ENCODE peak calls at places on chromosomes 4 and X, in seven cellular contexts. One of them, this sample, is unnamed.

GRCh38 chr4:88295656-88296055 is 11.3 kb upstream of the PPM1K start:
- DNase-seq in GM10248: no peak
- DNase-seq in astrocyte of the spinal cord: no peak
- DNase-seq in brain microvascular endothelial cell: no peak
- DNase-seq in AG04450: no peak
- DNase-seq in choroid plexus epithelial cell: no peak
- DNase-seq in omental fat pad: no peak
- DNase-seq in this sample: peak

GRCh38 chr4:105127154-105127445 is 19.6 kb upstream of the TET2 start:
- DNase-seq in GM10248: no peak
- DNase-seq in astrocyte of the spinal cord: no peak
- DNase-seq in brain microvascular endothelial cell: no peak
- DNase-seq in AG04450: no peak
- DNase-seq in choroid plexus epithelial cell: no peak
- DNase-seq in omental fat pad: no peak
- DNase-seq in this sample: no peak

GRCh38 chr4:129738175-129738574 is 642.2 kb downstream of the C4orf33 start:
- DNase-seq in GM10248: no peak
- DNase-seq in astrocyte of the spinal cord: no peak
- DNase-seq in brain microvascular endothelial cell: no peak
- DNase-seq in AG04450: no peak
- DNase-seq in choroid plexus epithelial cell: no peak
- DNase-seq in omental fat pad: no peak
- DNase-seq in this sample: no peak

GRCh38 chr4:105923507-105924238 is 28.4 kb downstream of the NPNT start:
- DNase-seq in GM10248: no peak
- DNase-seq in astrocyte of the spinal cord: peak
- DNase-seq in brain microvascular endothelial cell: peak
- DNase-seq in AG04450: no peak
- DNase-seq in choroid plexus epithelial cell: no peak
- DNase-seq in omental fat pad: no peak
- DNase-seq in this sample: no peak

GRCh38 chr4:147118523-147118922 is 172.9 kb upstream of the TTC29 start:
- DNase-seq in GM10248: no peak
- DNase-seq in astrocyte of the spinal cord: peak
- DNase-seq in brain microvascular endothelial cell: no peak
- DNase-seq in AG04450: peak
- DNase-seq in choroid plexus epithelial cell: peak
- DNase-seq in omental fat pad: no peak
- DNase-seq in this sample: no peak

GRCh38 chr4:16677545-16677944 is 220.9 kb downstream of the LDB2 start:
- DNase-seq in GM10248: no peak
- DNase-seq in astrocyte of the spinal cord: no peak
- DNase-seq in brain microvascular endothelial cell: no peak
- DNase-seq in AG04450: no peak
- DNase-seq in choroid plexus epithelial cell: no peak
- DNase-seq in omental fat pad: no peak
- DNase-seq in this sample: no peak

GRCh38 chr4:67327245-67327860 is 217.9 kb downstream of the CENPC start:
- DNase-seq in GM10248: peak
- DNase-seq in astrocyte of the spinal cord: peak
- DNase-seq in brain microvascular endothelial cell: peak
- DNase-seq in AG04450: peak
- DNase-seq in choroid plexus epithelial cell: peak
- DNase-seq in omental fat pad: no peak
- DNase-seq in this sample: no peak

GRCh38 chr4:100372432-100372831 is 145.4 kb downstream of the EMCN start:
- DNase-seq in GM10248: no peak
- DNase-seq in astrocyte of the spinal cord: no peak
- DNase-seq in brain microvascular endothelial cell: no peak
- DNase-seq in AG04450: no peak
- DNase-seq in choroid plexus epithelial cell: peak
- DNase-seq in omental fat pad: no peak
- DNase-seq in this sample: no peak

GRCh38 chrX:632391-633042 is 1.9 kb downstream of the SHOX start:
- DNase-seq in GM10248: no peak
- DNase-seq in astrocyte of the spinal cord: no peak
- DNase-seq in brain microvascular endothelial cell: no peak
- DNase-seq in AG04450: no peak
- DNase-seq in choroid plexus epithelial cell: no peak
- DNase-seq in omental fat pad: no peak
- DNase-seq in this sample: peak

GRCh38 chr4:20356565-20356964 is 104.9 kb downstream of the SLIT2 start:
- DNase-seq in GM10248: no peak
- DNase-seq in astrocyte of the spinal cord: peak
- DNase-seq in brain microvascular endothelial cell: no peak
- DNase-seq in AG04450: no peak
- DNase-seq in choroid plexus epithelial cell: peak
- DNase-seq in omental fat pad: no peak
- DNase-seq in this sample: no peak

GRCh38 chr4:6561173-6561516 is 13.8 kb upstream of the MAN2B2 start:
- DNase-seq in GM10248: no peak
- DNase-seq in astrocyte of the spinal cord: no peak
- DNase-seq in brain microvascular endothelial cell: peak
- DNase-seq in AG04450: no peak
- DNase-seq in choroid plexus epithelial cell: peak
- DNase-seq in omental fat pad: no peak
- DNase-seq in this sample: no peak

GRCh38 chrX:17682259-17682658 is 55.0 kb upstream of the SCML1 start:
- DNase-seq in GM10248: no peak
- DNase-seq in astrocyte of the spinal cord: no peak
- DNase-seq in brain microvascular endothelial cell: no peak
- DNase-seq in AG04450: no peak
- DNase-seq in choroid plexus epithelial cell: no peak
- DNase-seq in omental fat pad: no peak
- DNase-seq in this sample: no peak

GRCh38 chrX:9690046-9690445 is 75.6 kb downstream of the GPR143 start:
- DNase-seq in GM10248: no peak
- DNase-seq in astrocyte of the spinal cord: no peak
- DNase-seq in brain microvascular endothelial cell: no peak
- DNase-seq in AG04450: no peak
- DNase-seq in choroid plexus epithelial cell: no peak
- DNase-seq in omental fat pad: no peak
- DNase-seq in this sample: no peak

DNA sequence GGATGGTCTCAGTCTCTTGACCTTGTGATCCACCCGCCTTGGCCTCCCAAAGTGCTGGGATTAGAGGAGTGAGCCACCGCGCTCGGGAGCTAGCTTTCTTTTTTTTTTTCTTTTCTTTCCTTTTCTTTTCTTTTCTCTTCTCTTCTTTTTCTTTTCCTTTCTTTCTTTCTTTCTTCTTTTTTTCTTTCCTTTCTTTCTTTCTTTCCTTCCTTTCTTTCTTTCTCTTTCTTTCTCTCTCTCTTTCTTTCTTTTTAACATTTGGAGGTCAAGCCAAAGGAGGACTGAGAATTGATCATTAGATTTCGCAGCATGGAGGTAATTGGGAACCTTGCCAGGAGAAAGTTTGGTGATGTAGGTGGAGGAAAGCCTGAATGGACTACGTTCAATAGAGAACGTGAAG is 67.4 kb downstream of the LARP7 start:
- DNase-seq in GM10248: no peak
- DNase-seq in astrocyte of the spinal cord: no peak
- DNase-seq in brain microvascular endothelial cell: no peak
- DNase-seq in AG04450: no peak
- DNase-seq in choroid plexus epithelial cell: no peak
- DNase-seq in omental fat pad: no peak
- DNase-seq in this sample: no peak
- TF ChIP-seq CTCF in GM10248: no peak
- TF ChIP-seq CTCF in astrocyte of the spinal cord: no peak
- TF ChIP-seq CTCF in brain microvascular endothelial cell: no peak
- TF ChIP-seq CTCF in AG04450: no peak
- TF ChIP-seq CTCF in choroid plexus epithelial cell: no peak
- TF ChIP-seq CTCF in omental fat pad: no peak
- TF ChIP-seq CTCF in this sample: no peak

GRCh38 chrX:135009838-135010237 is 12.5 kb downstream of the RTL8B start:
- DNase-seq in GM10248: no peak
- DNase-seq in astrocyte of the spinal cord: no peak
- DNase-seq in brain microvascular endothelial cell: no peak
- DNase-seq in AG04450: no peak
- DNase-seq in choroid plexus epithelial cell: no peak
- DNase-seq in omental fat pad: no peak
- DNase-seq in this sample: no peak
- TF ChIP-seq CTCF in GM10248: no peak
- TF ChIP-seq CTCF in astrocyte of the spinal cord: no peak
- TF ChIP-seq CTCF in brain microvascular endothelial cell: no peak
- TF ChIP-seq CTCF in AG04450: no peak
- TF ChIP-seq CTCF in choroid plexus epithelial cell: no peak
- TF ChIP-seq CTCF in omental fat pad: no peak
- TF ChIP-seq CTCF in this sample: no peak

GRCh38 chrX:3581609-3582108 is 131.8 kb downstream of the PRKX start:
- DNase-seq in GM10248: no peak
- DNase-seq in astrocyte of the spinal cord: no peak
- DNase-seq in brain microvascular endothelial cell: no peak
- DNase-seq in AG04450: no peak
- DNase-seq in choroid plexus epithelial cell: no peak
- DNase-seq in omental fat pad: no peak
- DNase-seq in this sample: no peak

GRCh38 chrX:3589474-3589873 is 124.0 kb downstream of the PRKX start:
- DNase-seq in GM10248: no peak
- DNase-seq in astrocyte of the spinal cord: no peak
- DNase-seq in brain microvascular endothelial cell: no peak
- DNase-seq in AG04450: no peak
- DNase-seq in choroid plexus epithelial cell: no peak
- DNase-seq in omental fat pad: no peak
- DNase-seq in this sample: no peak

GRCh38 chrX:3584415-3584996 is 128.9 kb downstream of the PRKX start:
- DNase-seq in GM10248: no peak
- DNase-seq in astrocyte of the spinal cord: no peak
- DNase-seq in brain microvascular endothelial cell: no peak
- DNase-seq in AG04450: no peak
- DNase-seq in choroid plexus epithelial cell: no peak
- DNase-seq in omental fat pad: no peak
- DNase-seq in this sample: no peak

GRCh38 chrX:3582421-3582820 is 131.0 kb downstream of the PRKX start:
- DNase-seq in GM10248: no peak
- DNase-seq in astrocyte of the spinal cord: no peak
- DNase-seq in brain microvascular endothelial cell: no peak
- DNase-seq in AG04450: no peak
- DNase-seq in choroid plexus epithelial cell: no peak
- DNase-seq in omental fat pad: no peak
- DNase-seq in this sample: no peak

DNA sequence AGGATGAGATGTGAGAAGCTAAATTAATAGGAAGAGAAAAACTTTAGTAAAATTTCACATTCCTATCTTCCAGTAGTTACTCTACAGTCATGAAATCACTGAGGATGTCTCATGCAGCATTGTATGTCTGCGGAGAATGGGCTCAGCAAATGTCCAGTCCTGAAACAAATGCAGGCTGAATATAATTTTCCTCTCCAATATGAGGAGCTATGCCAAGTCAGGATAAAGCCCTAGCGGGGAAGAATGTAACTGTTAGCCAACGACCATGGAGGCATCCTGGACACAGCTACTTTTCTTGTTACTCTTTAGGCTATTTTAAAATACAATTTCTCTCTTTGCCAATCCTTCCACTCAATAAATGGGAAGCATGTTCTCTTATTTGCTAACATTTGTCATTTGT is 127.7 kb downstream of the PRKX start:
- DNase-seq in GM10248: no peak
- DNase-seq in astrocyte of the spinal cord: no peak
- DNase-seq in brain microvascular endothelial cell: no peak
- DNase-seq in AG04450: no peak
- DNase-seq in choroid plexus epithelial cell: peak
- DNase-seq in omental fat pad: no peak
- DNase-seq in this sample: no peak
- TF ChIP-seq CTCF in GM10248: no peak
- TF ChIP-seq CTCF in astrocyte of the spinal cord: no peak
- TF ChIP-seq CTCF in brain microvascular endothelial cell: peak
- TF ChIP-seq CTCF in AG04450: no peak
- TF ChIP-seq CTCF in choroid plexus epithelial cell: peak
- TF ChIP-seq CTCF in omental fat pad: no peak
- TF ChIP-seq CTCF in this sample: no peak

GRCh38 chr4:110306363-110306762 is 107.9 kb upstream of the ELOVL6 start:
- DNase-seq in GM10248: no peak
- DNase-seq in astrocyte of the spinal cord: peak
- DNase-seq in brain microvascular endothelial cell: no peak
- DNase-seq in AG04450: no peak
- DNase-seq in choroid plexus epithelial cell: peak
- DNase-seq in omental fat pad: no peak
- DNase-seq in this sample: peak
- TF ChIP-seq CTCF in GM10248: no peak
- TF ChIP-seq CTCF in astrocyte of the spinal cord: no peak
- TF ChIP-seq CTCF in brain microvascular endothelial cell: no peak
- TF ChIP-seq CTCF in AG04450: no peak
- TF ChIP-seq CTCF in choroid plexus epithelial cell: no peak
- TF ChIP-seq CTCF in omental fat pad: no peak
- TF ChIP-seq CTCF in this sample: no peak

DNA sequence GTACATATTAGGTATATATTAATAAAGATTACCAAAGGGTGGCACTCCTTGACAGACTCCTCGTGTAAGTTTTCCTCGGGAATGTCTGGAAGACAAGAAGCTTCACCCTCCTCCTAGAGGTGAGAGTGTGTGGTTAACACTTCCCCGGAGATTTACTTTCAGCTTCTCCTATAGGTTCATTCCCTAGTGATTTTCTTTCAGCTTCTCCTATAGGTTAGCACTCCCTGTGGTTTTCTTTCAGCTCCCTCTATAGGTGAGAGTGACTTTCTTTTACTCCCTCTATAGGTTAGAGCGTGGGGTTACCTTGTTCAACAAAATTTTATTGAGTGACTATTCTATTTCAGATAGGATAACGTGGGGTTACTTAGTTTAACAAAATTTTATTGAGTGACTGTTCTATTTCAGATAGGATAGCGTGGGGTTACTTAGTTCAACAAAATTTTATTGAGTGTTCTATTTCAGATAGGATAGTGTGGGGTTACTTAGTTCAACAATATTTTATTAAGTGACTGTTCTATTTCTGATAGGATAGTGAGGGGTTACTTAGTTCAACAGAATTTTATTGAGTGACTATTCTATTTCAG is 106.0 kb upstream of the PLAC1 start:
- DNase-seq in GM10248: peak
- DNase-seq in astrocyte of the spinal cord: peak
- DNase-seq in brain microvascular endothelial cell: no peak
- DNase-seq in AG04450: no peak
- DNase-seq in choroid plexus epithelial cell: peak
- DNase-seq in omental fat pad: no peak
- DNase-seq in this sample: no peak
- TF ChIP-seq CTCF in GM10248: peak
- TF ChIP-seq CTCF in astrocyte of the spinal cord: peak
- TF ChIP-seq CTCF in brain microvascular endothelial cell: peak
- TF ChIP-seq CTCF in AG04450: peak
- TF ChIP-seq CTCF in choroid plexus epithelial cell: peak
- TF ChIP-seq CTCF in omental fat pad: no peak
- TF ChIP-seq CTCF in this sample: no peak

DNA sequence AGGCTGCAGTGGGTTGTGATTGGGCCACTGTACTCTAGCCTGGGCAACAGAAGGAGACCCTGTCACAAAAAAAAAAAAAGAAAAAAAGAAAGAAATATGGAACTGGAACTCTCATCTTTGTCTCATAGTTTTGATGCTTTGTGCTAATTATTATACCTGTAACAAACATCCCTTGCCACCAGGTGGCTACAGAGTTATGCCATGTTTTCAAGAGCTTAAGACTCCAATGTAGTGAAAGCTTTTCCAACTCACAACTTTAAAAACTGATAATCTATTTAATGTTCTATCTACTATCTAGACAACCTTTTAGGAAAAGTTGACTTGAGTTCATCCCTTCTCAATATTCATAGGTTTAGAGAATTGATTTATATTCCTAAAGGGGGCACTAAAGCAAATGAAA is 42.4 kb downstream of the HTR2C start:
- DNase-seq in GM10248: no peak
- DNase-seq in astrocyte of the spinal cord: peak
- DNase-seq in brain microvascular endothelial cell: no peak
- DNase-seq in AG04450: no peak
- DNase-seq in choroid plexus epithelial cell: peak
- DNase-seq in omental fat pad: no peak
- DNase-seq in this sample: no peak
- TF ChIP-seq CTCF in GM10248: no peak
- TF ChIP-seq CTCF in astrocyte of the spinal cord: peak
- TF ChIP-seq CTCF in brain microvascular endothelial cell: peak
- TF ChIP-seq CTCF in AG04450: peak
- TF ChIP-seq CTCF in choroid plexus epithelial cell: peak
- TF ChIP-seq CTCF in omental fat pad: no peak
- TF ChIP-seq CTCF in this sample: peak

This sample was measured in esophagus muscularis mucosa.